ENCODE peak calls at places on chromosomes 6 and 20, in seven cellular contexts. I is testis, G is ovary, L is WTC11, U is kidney epithelial cell, V is H9, A is GM20000. J is an unnamed sample.

GRCh38 chr6:3195695-3196497 is 31.6 kb downstream of the TUBB2B start:
- DNase-seq in L (peak), I (peak), V (peak), U (no peak), A (no peak), G (no peak), J (peak)

GRCh38 chr6:135280375-135281136 is 99.4 kb downstream of the MYB start:
- DNase-seq in G (no peak), L (no peak), V (no peak), U (no peak), A (no peak), I (no peak), J (no peak)

GRCh38 chr6:52503853-52504777 is 72.7 kb downstream of the TRAM2 start:
- DNase-seq in L (no peak), V (no peak), U (peak), A (no peak), G (peak), I (peak), J (no peak)

GRCh38 chr6:138493413-138493812 is 5.9 kb downstream of the NHSL1 start:
- DNase-seq in A (no peak), U (peak), G (no peak), I (no peak), V (peak), L (peak), J (no peak)

GRCh38 chr20:653110-653589 is at the start of gene SRXN1:
- DNase-seq in I (peak), L (peak), V (peak), A (peak), G (peak), U (peak), J (peak)

GRCh38 chr6:558089-558488 is 98.8 kb downstream of the HUS1B start:
- DNase-seq in G (no peak), A (peak), I (no peak), V (no peak), U (no peak), L (no peak), J (no peak)

GRCh38 chr20:2305946-2306345 is 10.1 kb downstream of the TGM3 start:
- DNase-seq in U (no peak), A (no peak), G (no peak), L (no peak), V (no peak), I (no peak), J (no peak)

GRCh38 chr20:16747291-16747811 is 807 bp upstream of the OTOR start:
- DNase-seq in V (peak), I (no peak), L (no peak), G (no peak), A (no peak), U (no peak), J (no peak)

GRCh38 chr6:146878564-146879343 is 280.0 kb downstream of the ADGB start:
- DNase-seq in A (no peak), I (no peak), L (no peak), G (no peak), U (no peak), V (no peak), J (no peak)

GRCh38 chr20:17806739-17807441 is 107.1 kb downstream of the BANF2 start:
- DNase-seq in V (peak), G (peak), U (no peak), I (peak), L (peak), A (no peak), J (no peak)

GRCh38 chr6:120511712-120512111 is 822.6 kb downstream of the TBC1D32 start:
- DNase-seq in V (no peak), A (no peak), U (no peak), I (no peak), L (no peak), G (no peak), J (no peak)

GRCh38 chr20:35776513-35777101 is 4.8 kb downstream of the PHF20 start:
- DNase-seq in V (no peak), A (no peak), I (peak), G (peak), L (no peak), U (no peak), J (no peak)

GRCh38 chr6:159074120-159074684 is 29.4 kb upstream of the TAGAP start:
- DNase-seq in L (no peak), U (peak), G (no peak), V (peak), I (peak), A (no peak), J (peak)

GRCh38 chr6:159815410-159815809 is 15.3 kb downstream of the PNLDC1 start:
- DNase-seq in A (no peak), I (no peak), U (no peak), L (no peak), V (no peak), G (no peak), J (no peak)

GRCh38 chr6:44985006-44985405 is 343.1 kb upstream of the RUNX2 start:
- DNase-seq in V (no peak), U (no peak), L (no peak), G (no peak), I (no peak), A (no peak), J (no peak)

GRCh38 chr6:152232494-152233151 is 404.5 kb downstream of the SYNE1 start:
- DNase-seq in U (no peak), A (no peak), V (no peak), G (no peak), L (no peak), I (no peak), J (no peak)

GRCh38 chr20:59032713-59033059 is 551 bp upstream of the ATP5F1E start:
- DNase-seq in V (no peak), U (no peak), L (no peak), A (no peak), G (no peak), I (no peak), J (no peak)

GRCh38 chr6:6277418-6277817 is 43.0 kb downstream of the F13A1 start:
- DNase-seq in V (no peak), U (peak), A (no peak), I (no peak), L (no peak), G (no peak), J (no peak)

GRCh38 chr20:34579936-34580587 is 21.5 kb downstream of the MAP1LC3A start:
- DNase-seq in A (peak), I (peak), L (no peak), U (no peak), G (no peak), V (no peak), J (no peak)

GRCh38 chr6:16898640-16899428 is 137.6 kb upstream of the ATXN1 start:
- DNase-seq in I (no peak), G (no peak), A (no peak), U (no peak), V (no peak), L (no peak), J (no peak)

GRCh38 chr6:79506251-79506650 is 31.0 kb downstream of the LCA5 start:
- DNase-seq in V (no peak), G (no peak), I (no peak), L (no peak), U (no peak), A (no peak), J (no peak)

GRCh38 chr6:22147469-22147815 is 149.4 kb downstream of the PRL start:
- DNase-seq in G (no peak), A (no peak), I (no peak), V (no peak), L (no peak), U (no peak), J (no peak)

GRCh38 chr6:44051516-44051915 is 75.7 kb downstream of the MRPL14 start:
- DNase-seq in L (no peak), V (no peak), G (no peak), I (no peak), A (no peak), U (peak), J (no peak)

GRCh38 chr6:14706378-14706929 is 539.4 kb upstream of the JARID2 start:
- DNase-seq in I (no peak), A (no peak), U (peak), V (no peak), G (peak), L (no peak), J (no peak)

GRCh38 chr20:53750827-53751393 is 157.3 kb upstream of the ZNF217 start:
- DNase-seq in L (no peak), I (no peak), V (no peak), G (no peak), A (no peak), U (no peak), J (no peak)

GRCh38 chr20:3843490-3843889 is 3.1 kb upstream of the MAVS start:
- DNase-seq in A (no peak), G (no peak), I (no peak), L (no peak), V (no peak), U (no peak), J (no peak)

DNA sequence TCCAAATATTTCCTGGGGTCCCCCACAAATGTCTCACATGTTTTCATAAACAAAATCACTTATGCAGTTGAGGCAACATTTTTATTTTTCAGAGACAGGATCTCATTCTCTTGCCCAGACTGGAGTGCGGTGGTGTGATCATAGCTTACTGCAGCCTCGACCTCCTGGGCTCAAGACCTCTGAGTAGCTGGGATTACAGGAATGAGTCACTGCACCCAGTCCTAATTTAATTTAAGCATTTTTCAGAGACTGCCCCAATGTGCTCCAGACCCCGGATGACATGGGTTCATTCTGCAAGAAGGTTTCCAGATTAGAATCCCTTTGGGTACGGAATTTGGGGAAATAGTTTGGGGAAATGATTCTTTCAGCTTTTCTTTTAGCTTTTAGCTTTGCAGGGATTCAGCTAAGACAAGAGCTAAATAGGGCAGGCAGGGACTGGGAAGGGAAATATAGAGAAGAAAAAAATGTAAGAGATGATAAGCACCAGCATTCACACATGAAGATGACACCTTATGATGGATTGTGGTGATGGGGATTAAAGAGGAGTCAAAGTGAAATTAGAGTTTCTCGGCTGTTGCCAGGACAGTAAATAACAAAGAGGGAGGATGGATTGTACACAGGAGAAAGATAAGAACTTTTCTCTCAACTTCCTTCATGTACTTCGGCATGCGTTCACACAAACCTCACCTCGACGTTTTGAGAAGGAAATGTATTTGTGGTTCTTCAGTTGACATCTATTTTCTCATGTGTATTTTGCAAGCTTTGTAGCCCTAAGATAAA is 169.4 kb upstream of the TAB2 start:
- DNase-seq in G (no peak), L (no peak), U (no peak), A (no peak), V (no peak), I (no peak), J (no peak)
- TF ChIP-seq CTCF in G (no peak), L (no peak), U (no peak), A (no peak), V (no peak), I (no peak), J (no peak)

DNA sequence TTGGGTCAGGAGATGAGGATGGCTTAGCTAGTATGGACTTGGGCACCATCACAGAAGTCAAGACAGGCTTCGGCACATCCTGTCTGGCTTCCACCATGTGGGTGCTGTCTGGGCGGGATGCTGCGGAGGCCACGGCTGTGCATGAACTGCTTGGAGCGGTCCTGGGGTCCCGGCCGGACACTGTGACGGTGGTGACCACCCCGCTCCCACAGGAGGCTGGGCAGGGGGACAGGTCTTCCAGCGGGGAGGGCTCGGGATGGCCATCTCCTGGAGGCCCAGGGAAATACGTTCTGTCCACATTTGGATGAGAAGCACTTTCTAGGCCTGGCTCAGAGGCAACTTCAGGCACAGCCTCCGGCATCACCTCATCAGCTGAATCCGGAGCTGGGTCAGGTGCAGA is 32.1 kb upstream of the TCFL5 start:
- DNase-seq in V (no peak), I (no peak), A (no peak), U (no peak), L (no peak), G (no peak), J (no peak)
- TF ChIP-seq CTCF in V (peak), I (no peak), A (no peak), U (no peak), L (no peak), G (no peak), J (no peak)

DNA sequence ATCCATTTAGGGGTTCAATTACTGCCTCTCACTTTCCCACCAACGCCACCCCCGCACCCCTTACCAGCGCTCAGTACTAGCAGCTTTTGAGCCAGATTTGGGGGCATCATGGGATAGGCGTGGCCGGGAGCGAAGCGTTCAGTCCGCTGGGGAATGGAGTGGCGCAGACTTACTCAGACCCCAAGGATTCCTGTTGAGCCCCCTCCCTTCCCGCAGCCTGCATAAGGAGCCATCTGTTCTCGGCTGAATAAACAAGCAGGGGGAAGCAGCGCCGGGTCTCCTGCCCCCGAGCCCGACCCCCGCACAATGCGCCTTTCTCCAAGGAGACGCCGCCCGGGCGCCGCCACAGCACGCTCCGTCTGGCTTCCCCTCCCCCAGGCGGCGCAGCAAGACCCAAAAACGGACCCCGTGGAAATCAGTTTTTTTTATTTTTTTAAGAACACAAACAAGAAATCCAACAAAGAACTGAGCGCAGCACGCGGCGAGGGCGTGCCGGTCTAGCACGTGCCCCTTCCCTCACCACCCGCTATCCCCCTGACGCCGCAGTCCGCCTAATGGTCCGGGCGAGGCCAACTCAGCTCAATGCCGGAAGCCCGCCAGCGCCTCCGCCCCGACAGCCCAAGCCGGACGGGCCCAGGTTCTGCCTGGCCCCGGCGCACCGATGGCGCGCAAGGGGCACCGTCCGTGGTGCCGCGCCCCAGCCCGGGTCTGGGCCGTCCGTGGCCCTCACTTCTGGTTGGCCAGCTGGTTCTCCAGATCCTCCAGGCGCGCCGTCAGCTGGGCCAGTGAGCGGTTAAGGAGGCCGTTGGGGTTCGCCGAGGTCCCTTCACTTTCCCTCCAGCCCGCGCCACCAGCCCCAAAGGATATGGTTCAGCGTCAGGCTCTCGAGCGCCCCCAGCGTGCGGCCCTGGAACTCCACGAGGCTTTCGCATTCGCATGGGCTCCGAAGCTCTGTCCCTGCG is 13.3 kb upstream of the RBPJL start:
- DNase-seq in I (peak), V (peak), G (peak), L (peak), A (peak), U (no peak), J (peak)
- TF ChIP-seq CTCF in I (peak), V (peak), G (peak), L (peak), A (peak), U (peak), J (peak)

GRCh38 chr6:128371113-128371512 is 149.3 kb downstream of the PTPRK start:
- DNase-seq in I (no peak), A (no peak), G (no peak), V (no peak), L (no peak), U (no peak), J (no peak)
- TF ChIP-seq CTCF in I (no peak), A (no peak), G (no peak), V (no peak), L (no peak), U (no peak), J (no peak)

GRCh38 chr6:97437087-97437486 is 154.1 kb upstream of the MMS22L start:
- DNase-seq in U (no peak), I (no peak), A (no peak), V (no peak), L (no peak), G (no peak), J (no peak)
- TF ChIP-seq CTCF in U (peak), I (peak), A (no peak), V (peak), L (peak), G (no peak), J (peak)

GRCh38 chr6:50816947-50817637 is 1.6 kb upstream of the TFAP2B start:
- DNase-seq in I (no peak), U (no peak), L (no peak), G (no peak), V (no peak), A (no peak), J (no peak)

GRCh38 chr6:50818673-50819072 is at the start of gene TFAP2B:
- DNase-seq in U (no peak), V (no peak), G (no peak), I (no peak), L (no peak), A (no peak), J (no peak)

GRCh38 chr6:50816115-50816675 is 2.5 kb upstream of the TFAP2B start:
- DNase-seq in L (peak), V (peak), A (peak), I (peak), U (no peak), G (peak), J (peak)

GRCh38 chr6:50817638-50817950 is 1.1 kb upstream of the TFAP2B start:
- DNase-seq in L (no peak), U (no peak), V (no peak), A (no peak), G (no peak), I (no peak), J (no peak)

GRCh38 chr6:50815436-50816114 is 3.1 kb upstream of the TFAP2B start:
- DNase-seq in I (no peak), A (no peak), G (no peak), L (no peak), V (no peak), U (no peak), J (no peak)
- TF ChIP-seq CTCF in I (no peak), A (peak), G (no peak), L (no peak), V (no peak), U (peak), J (peak)

DNA sequence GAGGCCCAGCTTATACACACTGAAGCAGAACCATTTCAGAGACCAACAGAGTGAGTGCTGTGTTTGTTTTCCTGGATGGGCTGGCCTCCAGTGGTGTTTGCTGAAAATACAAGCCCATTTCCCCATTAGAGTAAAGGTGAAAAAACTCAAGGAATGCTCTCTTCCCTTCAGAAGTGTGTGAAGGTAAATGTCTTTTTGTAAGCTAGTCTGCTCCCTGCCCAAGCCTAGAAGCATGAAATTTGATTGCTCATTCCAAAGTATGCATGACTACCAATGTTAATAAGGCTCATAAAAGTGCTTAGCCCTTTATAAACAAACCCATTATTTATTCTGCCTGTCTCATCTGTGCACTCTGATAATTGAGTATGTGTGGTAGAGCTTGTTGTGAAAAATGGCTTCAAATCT is 59.1 kb downstream of the ADGRF1 start:
- DNase-seq in U (no peak), G (no peak), A (no peak), I (no peak), V (peak), L (no peak), J (no peak)
- TF ChIP-seq CTCF in U (peak), G (no peak), A (no peak), I (no peak), V (peak), L (no peak), J (no peak)